ENCODE peak calls at places on chromosomes 16 and 17, in four cellular contexts. T is ascending aorta, V is hepatocyte, W is SK-N-SH. N is an unnamed sample. For H3K4me1 and H3K27me3, the result is how much of the 10 kb centered on the place peaks cover.

GRCh38 chr17:39212200-39212810 is 12.2 kb downstream of the RPL19 start:
- DNase-seq in T (no peak), V (no peak), W (no peak), N (no peak)

GRCh38 chr17:57458718-57459285 is 202.5 kb downstream of the MSI2 start:
- DNase-seq in T (no peak), V (no peak), W (no peak), N (no peak)

GRCh38 chr17:6066183-6066948 is 3.8 kb upstream of the WSCD1 start:
- DNase-seq in T (no peak), V (peak), W (no peak), N (no peak)

GRCh38 chr17:49210158-49211029 is at the start of the genes ABI3 and GNGT2:
- DNase-seq in T (no peak), V (peak), W (peak), N (peak)

GRCh38 chr16:30741461-30741914 is 6.7 kb upstream of the PHKG2 start:
- DNase-seq in T (no peak), V (peak), W (no peak), N (no peak)

GRCh38 chr16:72723781-72724180 is 324.1 kb downstream of the ZFHX3 start:
- DNase-seq in T (no peak), V (no peak), W (no peak), N (no peak)

GRCh38 chr16:49766280-49766679 is 89.6 kb downstream of the ZNF423 start:
- DNase-seq in T (no peak), V (no peak), W (no peak), N (no peak)

GRCh38 chr16:78034530-78034929 is 12.2 kb downstream of the CLEC3A start:
- DNase-seq in T (no peak), V (no peak), W (no peak), N (no peak)

GRCh38 chr16:14509675-14510132 is 120.4 kb downstream of the PARN start:
- DNase-seq in T (no peak), V (no peak), W (no peak), N (no peak)

GRCh38 chr17:67221062-67221998 is 23.7 kb downstream of the HELZ start:
- DNase-seq in T (no peak), V (peak), W (peak), N (no peak)

GRCh38 chr16:26177438-26177837 is 485.7 kb downstream of the HS3ST4 start:
- DNase-seq in T (no peak), V (no peak), W (no peak), N (no peak)

GRCh38 chr16:2981177-2981898 is 1.1 kb upstream of the PKMYT1 start:
- DNase-seq in T (no peak), V (no peak), W (no peak), N (no peak)

GRCh38 chr16:58855291-58855823 is 121.2 kb upstream of the GOT2 start:
- DNase-seq in T (no peak), V (no peak), W (no peak), N (no peak)

GRCh38 chr17:82823004-82823403 is 16.8 kb downstream of the ZNF750 start:
- DNase-seq in T (no peak), V (no peak), W (peak), N (no peak)

GRCh38 chr17:29683481-29683880 is 60.8 kb upstream of the CORO6 start:
- DNase-seq in T (no peak), V (no peak), W (no peak), N (no peak)

GRCh38 chr16:74761665-74762064 is 13.0 kb downstream of the FA2H start:
- DNase-seq in T (no peak), V (no peak), W (no peak), N (no peak)

GRCh38 chr16:74999683-75000480 is 1.1 kb downstream of the ZNRF1 start:
- DNase-seq in T (no peak), V (peak), W (peak), N (peak)

GRCh38 chr16:11248133-11248532 is 7.9 kb downstream of the SOCS1 start:
- DNase-seq in T (no peak), V (no peak), W (no peak), N (no peak)

GRCh38 chr16:88634994-88635670 is 3.2 kb upstream of the IL17C start:
- DNase-seq in T (no peak), V (no peak), W (no peak), N (no peak)

GRCh38 chr16:69822174-69822935 is 60.2 kb downstream of the WWP2 start:
- DNase-seq in T (no peak), V (peak), W (no peak), N (no peak)

GRCh38 chr17:62899349-62899748 is 66.7 kb upstream of the TANC2 start:
- DNase-seq in T (no peak), V (no peak), W (no peak), N (no peak)

GRCh38 chr17:50908140-50908859 is 42.1 kb upstream of the TOB1 start:
- DNase-seq in T (no peak), V (no peak), W (no peak), N (no peak)

GRCh38 chr16:80580109-80580832 is 39.5 kb downstream of the DYNLRB2 start:
- DNase-seq in T (no peak), V (no peak), W (no peak), N (peak)

GRCh38 chr16:68155425-68155824 is 70.3 kb downstream of the NFATC3 start:
- DNase-seq in T (no peak), V (peak), W (no peak), N (no peak)

GRCh38 chr17:50981279-50981678 is 115.1 kb upstream of the TOB1 start:
- DNase-seq in T (no peak), V (no peak), W (no peak), N (no peak)

GRCh38 chr16:30183961-30184429 is 593 bp downstream of the CORO1A start:
- DNase-seq in T (no peak), V (no peak), W (peak), N (peak)

GRCh38 chr17:76845524-76845923 is 22.7 kb upstream of the MGAT5B start:
- DNase-seq in T (no peak), V (no peak), W (no peak), N (no peak)

GRCh38 chr17:83119987-83120864 is 40.8 kb downstream of the METRNL start:
- DNase-seq in T (peak), V (no peak), W (no peak), N (no peak)

GRCh38 chr16:11183951-11184350 is 72.1 kb downstream of the SOCS1 start:
- DNase-seq in T (no peak), V (no peak), W (no peak), N (no peak)

GRCh38 chr17:15332338-15332737 is 9.1 kb downstream of the TEKT3 start:
- DNase-seq in T (no peak), V (no peak), W (no peak), N (no peak)

DNA sequence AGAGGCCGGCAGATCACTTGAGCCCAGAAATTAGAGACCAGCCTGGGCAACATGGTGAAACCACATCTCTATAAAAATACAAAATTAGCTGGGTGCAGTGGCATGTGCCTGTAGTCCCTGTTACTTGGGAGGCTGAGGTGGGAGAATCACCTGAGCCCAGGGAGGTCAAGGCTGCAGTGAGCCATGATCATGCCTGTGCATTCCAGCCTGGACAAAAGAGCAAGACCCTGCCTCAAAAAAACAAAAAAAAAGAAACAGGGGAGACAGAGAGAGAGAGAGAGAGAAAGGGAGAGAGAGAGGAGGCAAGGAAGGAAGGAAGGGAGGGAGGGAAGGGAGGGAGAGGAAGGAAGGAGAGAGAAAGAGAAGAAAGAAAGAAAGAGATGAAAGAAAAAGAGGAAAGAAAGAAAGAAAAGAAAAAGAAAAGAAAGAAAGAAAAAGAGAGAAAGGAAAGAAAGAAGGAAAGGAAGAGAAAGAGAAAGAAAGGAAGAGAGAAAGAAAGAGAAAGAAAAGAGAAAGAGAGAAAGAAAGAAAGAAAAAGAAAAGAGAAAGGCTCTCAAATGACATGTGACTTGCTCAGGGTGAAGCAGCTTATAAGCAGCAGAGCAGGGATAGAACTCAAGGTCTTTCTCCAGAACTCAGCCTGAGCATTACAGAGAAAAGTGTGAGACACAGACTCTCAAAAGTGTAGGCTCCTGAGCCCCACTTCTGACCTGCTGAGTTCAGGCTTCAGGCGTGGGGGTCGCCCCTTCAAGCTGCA is 15.5 kb downstream of the CX3CL1 start:
- DNase-seq in T (no peak), V (no peak), W (no peak), N (no peak)
- H3K4me1 ChIP-seq in T (under half), V (under half), W (under half), N (under half)

DNA sequence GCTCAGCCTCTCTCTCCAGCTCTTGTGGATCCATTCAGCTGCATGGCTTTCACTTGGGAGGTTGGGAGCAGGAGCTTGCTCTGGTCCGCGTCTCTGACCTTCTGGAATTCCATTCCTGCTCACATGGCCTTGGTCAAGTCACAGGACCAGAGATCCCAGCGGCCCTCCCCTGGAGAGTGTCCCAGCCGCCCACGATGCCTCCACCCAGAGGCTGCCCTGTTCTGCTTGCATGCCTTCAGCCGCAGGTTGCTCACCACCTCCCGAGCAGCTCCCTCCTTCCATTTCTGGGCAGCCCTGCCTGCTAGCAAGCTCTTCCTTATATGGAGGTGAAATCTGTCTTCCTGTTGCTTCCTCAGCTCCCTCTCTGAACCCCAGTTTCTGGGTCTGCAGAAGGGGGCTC is 32.6 kb downstream of the RAI1 start:
- DNase-seq in T (no peak), V (peak), W (no peak), N (no peak)
- H3K4me3 ChIP-seq in T (peak), V (no peak), W (no peak), N (no peak)

DNA sequence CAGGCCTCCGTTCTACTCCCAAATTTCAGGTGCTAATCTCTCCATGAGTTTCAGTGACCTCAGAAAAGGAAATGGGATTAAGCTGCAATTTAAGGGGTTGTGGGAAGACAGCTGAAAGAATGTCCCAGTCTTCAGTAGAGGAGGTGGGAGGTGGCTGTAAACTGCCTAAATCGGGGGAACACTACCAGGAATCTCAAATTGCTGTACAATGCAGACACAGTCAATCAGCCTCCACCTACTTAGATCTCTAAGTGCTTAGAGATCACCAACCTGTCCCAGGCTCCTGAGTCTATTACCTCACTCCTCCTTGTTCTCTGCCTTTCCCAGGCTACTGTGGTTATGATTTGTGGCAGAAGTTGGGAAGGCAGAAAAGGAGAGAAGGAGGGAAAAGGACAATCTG is 8.3 kb upstream of the TBX21 start:
- DNase-seq in T (no peak), V (no peak), W (no peak), N (no peak)
- H3K27me3 ChIP-seq in T (under half), V (half or more), W (half or more), N (under half)

DNA sequence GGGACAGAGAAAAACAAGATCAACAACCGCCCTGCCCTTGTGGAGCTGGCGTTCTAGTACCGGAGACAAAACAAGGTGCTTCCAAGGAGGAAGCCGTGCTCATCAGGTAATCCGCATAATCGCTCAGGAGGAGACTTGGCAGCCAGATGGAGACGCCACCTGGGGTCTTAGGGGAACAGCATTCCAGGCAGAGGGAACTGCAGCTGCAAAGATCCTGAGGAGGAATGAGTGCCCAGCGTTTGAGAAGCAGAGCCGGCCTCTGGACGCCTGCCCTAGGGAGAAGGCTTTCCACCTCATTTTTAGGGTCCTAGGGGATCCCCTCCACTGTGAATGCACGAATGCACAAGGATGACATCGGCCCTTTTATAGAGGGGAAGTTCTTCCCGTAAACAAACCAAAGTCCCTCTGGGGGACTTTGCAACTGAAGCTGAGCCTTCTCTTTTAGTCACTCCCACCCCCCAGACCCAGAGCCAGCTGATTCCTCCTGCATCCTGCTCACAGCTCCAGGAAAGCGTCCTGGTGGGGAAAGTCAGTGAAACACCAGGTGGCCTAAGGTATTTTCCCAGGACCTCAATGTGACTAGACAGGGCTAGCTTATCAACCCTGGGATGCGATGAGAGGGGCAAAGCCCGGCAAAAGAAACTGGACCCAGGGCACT is 13.2 kb upstream of the MPRIP start:
- DNase-seq in T (no peak), V (peak), W (no peak), N (no peak)
- H3K4me1 ChIP-seq in T (under half), V (under half), W (under half), N (under half)

GRCh38 chr17:31509095-31509804 is 117.8 kb downstream of the RAB11FIP4 start:
- DNase-seq in T (no peak), V (no peak), W (no peak), N (no peak)

GRCh38 chr17:31511176-31511540 is 119.7 kb downstream of the RAB11FIP4 start:
- DNase-seq in T (no peak), V (no peak), W (no peak), N (no peak)

GRCh38 chr17:31509805-31510177 is 118.3 kb downstream of the RAB11FIP4 start:
- DNase-seq in T (no peak), V (no peak), W (peak), N (no peak)

GRCh38 chr17:31511583-31511982 is 120.1 kb downstream of the RAB11FIP4 start:
- DNase-seq in T (no peak), V (no peak), W (no peak), N (no peak)

GRCh38 chr17:31510273-31511175 is 119.0 kb downstream of the RAB11FIP4 start:
- DNase-seq in T (peak), V (no peak), W (no peak), N (no peak)
- H3K4me3 ChIP-seq in T (peak), V (no peak), W (no peak), N (peak)

GRCh38 chr17:79405823-79406222 is 205.0 kb downstream of the RBFOX3 start:
- DNase-seq in T (no peak), V (no peak), W (no peak), N (no peak)
- H3K27me3 ChIP-seq in T (under half), V (under half), W (half or more), N (under half)